ENCODE peak calls at places on chromosomes 12 and 14, in seven cellular contexts. One of them, this sample, is unnamed.

GRCh38 chr12:99553461-99553860 is 94.1 kb upstream of the GARIN6 start:
- DNase-seq in right cardiac atrium: no peak
- DNase-seq in heart right ventricle: no peak
- DNase-seq in iPS DF 6.9: no peak
- DNase-seq in cardiac muscle cell: no peak
- DNase-seq in suprapubic skin: no peak
- DNase-seq in left ventricle myocardium inferior: no peak
- DNase-seq in this sample: no peak

GRCh38 chr14:80564051-80564450 is 352.7 kb upstream of the DIO2 start:
- DNase-seq in cardiac muscle cell: no peak
- DNase-seq in right cardiac atrium: no peak
- DNase-seq in iPS DF 6.9: no peak
- DNase-seq in suprapubic skin: no peak
- DNase-seq in left ventricle myocardium inferior: no peak
- DNase-seq in heart right ventricle: no peak
- DNase-seq in this sample: no peak

GRCh38 chr14:85483652-85484051 is 46.3 kb upstream of the FLRT2 start:
- DNase-seq in suprapubic skin: no peak
- DNase-seq in heart right ventricle: no peak
- DNase-seq in left ventricle myocardium inferior: no peak
- DNase-seq in cardiac muscle cell: peak; percentile 2
- DNase-seq in iPS DF 6.9: no peak
- DNase-seq in right cardiac atrium: no peak
- DNase-seq in this sample: no peak

GRCh38 chr12:109870648-109871047 is 9.7 kb downstream of the GLTP start:
- DNase-seq in left ventricle myocardium inferior: no peak
- DNase-seq in right cardiac atrium: no peak
- DNase-seq in suprapubic skin: no peak
- DNase-seq in cardiac muscle cell: no peak
- DNase-seq in iPS DF 6.9: no peak
- DNase-seq in heart right ventricle: no peak
- DNase-seq in this sample: no peak

GRCh38 chr12:44972746-44973421 is 78.0 kb downstream of the DBX2 start:
- DNase-seq in suprapubic skin: no peak
- DNase-seq in right cardiac atrium: no peak
- DNase-seq in cardiac muscle cell: peak; percentile 11
- DNase-seq in left ventricle myocardium inferior: no peak
- DNase-seq in heart right ventricle: no peak
- DNase-seq in iPS DF 6.9: peak; percentile 45
- DNase-seq in this sample: no peak

GRCh38 chr12:115004469-115005146 is 320.6 kb upstream of the TBX3 start:
- DNase-seq in heart right ventricle: no peak
- DNase-seq in suprapubic skin: no peak
- DNase-seq in cardiac muscle cell: no peak
- DNase-seq in iPS DF 6.9: no peak
- DNase-seq in left ventricle myocardium inferior: no peak
- DNase-seq in right cardiac atrium: no peak
- DNase-seq in this sample: no peak

GRCh38 chr14:78581222-78581621 is 411.0 kb downstream of the NRXN3 start:
- DNase-seq in iPS DF 6.9: no peak
- DNase-seq in heart right ventricle: no peak
- DNase-seq in left ventricle myocardium inferior: no peak
- DNase-seq in right cardiac atrium: no peak
- DNase-seq in cardiac muscle cell: no peak
- DNase-seq in suprapubic skin: no peak
- DNase-seq in this sample: no peak

GRCh38 chr12:45732250-45732649 is 2.7 kb downstream of the ARID2 start:
- DNase-seq in right cardiac atrium: no peak
- DNase-seq in heart right ventricle: no peak
- DNase-seq in cardiac muscle cell: no peak
- DNase-seq in suprapubic skin: no peak
- DNase-seq in left ventricle myocardium inferior: no peak
- DNase-seq in iPS DF 6.9: no peak
- DNase-seq in this sample: no peak

GRCh38 chr12:73506611-73507010 is 1031.0 kb upstream of the ATXN7L3B start:
- DNase-seq in left ventricle myocardium inferior: no peak
- DNase-seq in cardiac muscle cell: no peak
- DNase-seq in right cardiac atrium: no peak
- DNase-seq in heart right ventricle: no peak
- DNase-seq in suprapubic skin: no peak
- DNase-seq in iPS DF 6.9: no peak
- DNase-seq in this sample: no peak

DNA sequence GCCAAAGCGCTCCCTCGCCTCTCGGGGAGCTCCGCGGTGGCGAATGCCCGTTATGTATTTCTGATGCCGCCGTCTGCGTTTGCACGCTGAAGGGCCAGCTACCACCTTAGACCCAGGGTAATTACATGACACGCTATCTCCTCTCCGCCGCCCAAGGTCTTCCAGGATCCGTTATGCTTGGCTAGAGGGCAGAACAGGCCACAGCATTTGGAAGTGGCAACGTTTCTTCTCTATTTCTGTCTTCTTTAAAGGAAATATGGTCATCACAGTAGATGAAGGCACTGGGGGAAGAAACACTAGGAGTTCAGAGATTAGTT is 854 bp upstream of the MDGA2 start:
- DNase-seq in heart right ventricle: no peak
- DNase-seq in right cardiac atrium: no peak
- DNase-seq in suprapubic skin: no peak
- DNase-seq in cardiac muscle cell: no peak
- DNase-seq in left ventricle myocardium inferior: no peak
- DNase-seq in iPS DF 6.9: no peak
- DNase-seq in this sample: no peak
- H3K27me3 ChIP-seq in heart right ventricle: peaks cover 64% of the 10 kb centered on the region
- H3K27me3 ChIP-seq in right cardiac atrium: no peaks in the 10 kb centered on the region
- H3K27me3 ChIP-seq in suprapubic skin: peaks cover 58% of the 10 kb centered on the region
- H3K27me3 ChIP-seq in cardiac muscle cell: peaks cover 67% of the 10 kb centered on the region
- H3K27me3 ChIP-seq in left ventricle myocardium inferior: peaks cover 86% of the 10 kb centered on the region
- H3K27me3 ChIP-seq in iPS DF 6.9: peaks cover 29% of the 10 kb centered on the region
- H3K27me3 ChIP-seq in this sample: no peaks in the 10 kb centered on the region

GRCh38 chr12:47808574-47809380 is 10.9 kb downstream of the HDAC7 start:
- DNase-seq in right cardiac atrium: no peak
- DNase-seq in suprapubic skin: peak; percentile 61
- DNase-seq in left ventricle myocardium inferior: no peak
- DNase-seq in cardiac muscle cell: no peak
- DNase-seq in iPS DF 6.9: no peak
- DNase-seq in heart right ventricle: peak; percentile 24
- DNase-seq in this sample: no peak

GRCh38 chr12:47811581-47812484 is 7.9 kb downstream of the HDAC7 start:
- DNase-seq in cardiac muscle cell: peak; percentile 86
- DNase-seq in heart right ventricle: peak; percentile 66
- DNase-seq in suprapubic skin: no peak
- DNase-seq in iPS DF 6.9: no peak
- DNase-seq in right cardiac atrium: peak; percentile 85
- DNase-seq in left ventricle myocardium inferior: peak; percentile 70
- DNase-seq in this sample: no peak

GRCh38 chr12:47813491-47814196 is 6.1 kb downstream of the HDAC7 start:
- DNase-seq in heart right ventricle: no peak
- DNase-seq in cardiac muscle cell: no peak
- DNase-seq in right cardiac atrium: no peak
- DNase-seq in suprapubic skin: no peak
- DNase-seq in left ventricle myocardium inferior: no peak
- DNase-seq in iPS DF 6.9: no peak
- DNase-seq in this sample: no peak

GRCh38 chr12:47812797-47813490 is 6.8 kb downstream of the HDAC7 start:
- DNase-seq in iPS DF 6.9: no peak
- DNase-seq in heart right ventricle: peak; percentile 90
- DNase-seq in cardiac muscle cell: peak; percentile 91
- DNase-seq in right cardiac atrium: peak; percentile 94
- DNase-seq in left ventricle myocardium inferior: peak; percentile 91
- DNase-seq in suprapubic skin: peak; percentile 95
- DNase-seq in this sample: no peak

GRCh38 chr12:47811070-47811391 is 8.7 kb downstream of the HDAC7 start:
- DNase-seq in cardiac muscle cell: no peak
- DNase-seq in iPS DF 6.9: no peak
- DNase-seq in right cardiac atrium: no peak
- DNase-seq in suprapubic skin: no peak
- DNase-seq in left ventricle myocardium inferior: no peak
- DNase-seq in heart right ventricle: peak; percentile 6
- DNase-seq in this sample: no peak
- H3K4me3 ChIP-seq in cardiac muscle cell: no peak overlapping the region
- H3K4me3 ChIP-seq in iPS DF 6.9: no peak overlapping the region
- H3K4me3 ChIP-seq in right cardiac atrium: no peak overlapping the region
- H3K4me3 ChIP-seq in suprapubic skin: no peak overlapping the region
- H3K4me3 ChIP-seq in left ventricle myocardium inferior: peak overlapping the region; percentile 17
- H3K4me3 ChIP-seq in heart right ventricle: no peak overlapping the region
- H3K4me3 ChIP-seq in this sample: no peak overlapping the region

DNA sequence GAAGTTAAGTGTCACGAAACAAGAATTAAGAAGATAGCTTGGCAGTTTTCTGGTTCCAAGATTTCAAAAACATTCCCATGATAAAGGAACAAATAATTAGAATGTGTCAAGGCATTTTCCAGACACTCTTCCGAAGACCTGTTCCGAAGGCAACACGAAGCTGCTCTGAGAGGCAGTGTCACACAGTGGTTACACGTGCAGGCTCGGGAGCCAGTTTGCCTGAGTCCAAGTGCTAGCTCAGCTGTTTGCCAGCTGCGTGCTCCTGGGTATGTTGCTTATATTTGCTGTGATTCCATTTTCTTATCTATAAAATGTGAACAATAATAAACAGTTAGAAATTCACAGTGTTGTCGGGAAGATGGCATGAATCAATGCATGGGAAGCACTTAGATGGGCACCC is 217.9 kb upstream of the GRIP1 start:
- DNase-seq in heart right ventricle: no peak
- DNase-seq in suprapubic skin: no peak
- DNase-seq in right cardiac atrium: peak; percentile 12
- DNase-seq in iPS DF 6.9: no peak
- DNase-seq in cardiac muscle cell: no peak
- DNase-seq in left ventricle myocardium inferior: no peak
- DNase-seq in this sample: no peak
- H3K27me3 ChIP-seq in heart right ventricle: no peaks in the 10 kb centered on the region
- H3K27me3 ChIP-seq in suprapubic skin: no peaks in the 10 kb centered on the region
- H3K27me3 ChIP-seq in right cardiac atrium: no peaks in the 10 kb centered on the region
- H3K27me3 ChIP-seq in iPS DF 6.9: no peaks in the 10 kb centered on the region
- H3K27me3 ChIP-seq in cardiac muscle cell: no peaks in the 10 kb centered on the region
- H3K27me3 ChIP-seq in left ventricle myocardium inferior: no peaks in the 10 kb centered on the region
- H3K27me3 ChIP-seq in this sample: no peaks in the 10 kb centered on the region

GRCh38 chr12:92702754-92703679 is at the start of gene PLEKHG7:
- DNase-seq in suprapubic skin: no peak
- DNase-seq in left ventricle myocardium inferior: no peak
- DNase-seq in cardiac muscle cell: no peak
- DNase-seq in iPS DF 6.9: no peak
- DNase-seq in right cardiac atrium: no peak
- DNase-seq in heart right ventricle: no peak
- DNase-seq in this sample: no peak
- H3K4me3 ChIP-seq in suprapubic skin: peak within 1 kb of the TSS; percentile 4
- H3K4me3 ChIP-seq in left ventricle myocardium inferior: no peak within 1 kb of the TSS
- H3K4me3 ChIP-seq in cardiac muscle cell: no peak within 1 kb of the TSS
- H3K4me3 ChIP-seq in iPS DF 6.9: no peak within 1 kb of the TSS
- H3K4me3 ChIP-seq in right cardiac atrium: no peak within 1 kb of the TSS
- H3K4me3 ChIP-seq in heart right ventricle: no peak within 1 kb of the TSS
- H3K4me3 ChIP-seq in this sample: peak within 1 kb of the TSS; percentile 35

DNA sequence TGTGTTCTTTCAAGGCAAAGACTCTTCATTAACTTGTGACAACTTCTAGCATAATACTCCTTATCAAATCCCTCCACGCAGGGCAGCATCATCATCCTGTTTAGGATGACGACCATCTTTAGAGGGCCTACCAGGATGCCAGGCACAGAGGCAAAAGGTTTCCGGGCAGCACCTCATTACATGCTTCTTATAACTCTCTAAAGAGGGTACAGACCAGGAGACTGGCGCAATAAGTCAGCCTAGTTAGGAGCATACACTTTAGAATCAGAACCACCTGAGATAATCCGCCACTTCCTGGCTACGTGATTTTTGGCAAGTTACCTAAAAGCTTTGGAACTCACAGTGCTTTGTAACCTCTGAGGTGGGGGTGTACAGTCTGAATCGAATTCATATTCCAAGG is 136.0 kb upstream of the NOS1 start:
- DNase-seq in right cardiac atrium: no peak
- DNase-seq in heart right ventricle: no peak
- DNase-seq in iPS DF 6.9: no peak
- DNase-seq in left ventricle myocardium inferior: no peak
- DNase-seq in cardiac muscle cell: no peak
- DNase-seq in suprapubic skin: no peak
- DNase-seq in this sample: no peak
- H3K27me3 ChIP-seq in right cardiac atrium: no peaks in the 10 kb centered on the region
- H3K27me3 ChIP-seq in heart right ventricle: no peaks in the 10 kb centered on the region
- H3K27me3 ChIP-seq in iPS DF 6.9: no peaks in the 10 kb centered on the region
- H3K27me3 ChIP-seq in left ventricle myocardium inferior: no peaks in the 10 kb centered on the region
- H3K27me3 ChIP-seq in cardiac muscle cell: no peaks in the 10 kb centered on the region
- H3K27me3 ChIP-seq in suprapubic skin: peaks cover 2% of the 10 kb centered on the region
- H3K27me3 ChIP-seq in this sample: no peaks in the 10 kb centered on the region

DNA sequence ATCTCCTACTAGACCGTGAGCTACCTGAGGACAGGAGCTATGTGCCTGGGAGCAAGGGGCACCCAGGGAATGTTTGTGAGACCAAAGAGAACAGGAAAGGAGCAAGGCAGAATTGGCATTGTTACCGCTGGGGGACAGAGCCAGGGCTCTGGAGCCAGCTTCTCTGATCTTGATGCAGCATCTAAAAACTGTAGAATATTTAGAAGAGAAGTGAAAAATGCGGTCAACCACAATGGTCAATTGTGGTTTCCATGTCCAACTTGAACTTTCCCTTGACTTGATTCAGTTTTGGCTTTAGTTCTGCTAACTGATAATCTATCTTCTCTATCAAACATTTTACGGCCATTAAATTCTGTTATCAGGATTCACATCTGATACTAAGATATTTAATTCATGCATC is 201.2 kb downstream of the ANO4 start:
- DNase-seq in suprapubic skin: no peak
- DNase-seq in iPS DF 6.9: no peak
- DNase-seq in cardiac muscle cell: no peak
- DNase-seq in right cardiac atrium: no peak
- DNase-seq in heart right ventricle: no peak
- DNase-seq in left ventricle myocardium inferior: no peak
- DNase-seq in this sample: no peak
- H3K4me3 ChIP-seq in suprapubic skin: no peak overlapping the region
- H3K4me3 ChIP-seq in iPS DF 6.9: no peak overlapping the region
- H3K4me3 ChIP-seq in cardiac muscle cell: no peak overlapping the region
- H3K4me3 ChIP-seq in right cardiac atrium: no peak overlapping the region
- H3K4me3 ChIP-seq in heart right ventricle: no peak overlapping the region
- H3K4me3 ChIP-seq in left ventricle myocardium inferior: no peak overlapping the region
- H3K4me3 ChIP-seq in this sample: no peak overlapping the region

DNA sequence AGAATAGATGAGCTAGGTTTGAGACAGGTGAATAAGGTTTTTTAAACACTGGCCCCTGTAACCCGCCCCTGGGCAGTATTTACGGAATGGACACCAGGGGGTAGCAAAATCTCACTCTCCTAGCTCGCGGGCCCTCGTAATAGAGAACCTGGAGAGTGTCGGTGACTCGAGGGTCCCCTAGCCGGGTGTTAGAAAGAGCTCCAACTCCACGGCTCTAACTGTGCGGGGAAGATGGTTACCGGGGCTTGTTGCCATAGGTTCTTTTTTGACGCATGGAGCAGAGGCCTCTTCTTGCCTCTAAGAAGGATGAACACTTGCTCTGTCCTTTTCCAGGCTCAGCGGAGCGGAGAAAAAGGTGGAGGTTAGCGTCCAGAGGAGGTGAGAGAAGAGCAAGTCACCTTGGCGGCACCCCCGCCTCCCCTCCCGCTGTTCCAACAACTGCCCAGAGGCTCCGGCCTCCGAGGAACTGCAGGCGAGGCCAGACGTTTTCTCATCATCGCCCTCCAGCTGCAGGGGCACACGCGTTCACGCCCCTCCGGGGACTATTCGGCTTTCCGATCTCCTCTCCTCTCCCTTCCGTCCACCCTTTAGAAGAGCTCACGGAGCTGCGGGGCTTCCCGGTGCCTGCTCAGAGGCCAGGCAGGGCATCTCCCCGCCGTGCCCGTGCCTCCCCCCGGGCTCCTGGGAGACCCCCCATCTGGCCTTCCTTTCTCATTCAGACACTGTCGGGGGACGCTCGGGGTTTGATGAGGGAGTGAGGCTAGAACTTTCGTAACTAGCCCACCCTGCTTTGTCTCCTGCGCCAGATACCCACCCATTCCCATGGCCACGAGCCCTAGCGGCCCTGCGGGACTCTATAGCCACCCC is 1.4 kb upstream of the ARHGEF40 start:
- DNase-seq in left ventricle myocardium inferior: peak; percentile 47
- DNase-seq in suprapubic skin: peak; percentile 75
- DNase-seq in iPS DF 6.9: no peak
- DNase-seq in right cardiac atrium: peak; percentile 52
- DNase-seq in heart right ventricle: peak; percentile 38
- DNase-seq in cardiac muscle cell: peak; percentile 63
- DNase-seq in this sample: no peak
- H3K27me3 ChIP-seq in left ventricle myocardium inferior: no peaks in the 10 kb centered on the region
- H3K27me3 ChIP-seq in suprapubic skin: no peaks in the 10 kb centered on the region
- H3K27me3 ChIP-seq in iPS DF 6.9: no peaks in the 10 kb centered on the region
- H3K27me3 ChIP-seq in right cardiac atrium: no peaks in the 10 kb centered on the region
- H3K27me3 ChIP-seq in heart right ventricle: no peaks in the 10 kb centered on the region
- H3K27me3 ChIP-seq in cardiac muscle cell: no peaks in the 10 kb centered on the region
- H3K27me3 ChIP-seq in this sample: no peaks in the 10 kb centered on the region

This sample was measured in esophagus squamous epithelium.